ENCODE peak calls at places on chromosomes 12 and 14, in five cellular contexts. Z is psoas muscle, N is Panc1, E is OCI-LY7, O is lower lobe of right lung. U is an unnamed sample. For H3K4me1, the result is how much of the 10 kb centered on the place peaks cover.

GRCh38 chr12:11615481-11615880 is 34.0 kb upstream of the ETV6 start:
- DNase-seq in Z (no peak), N (no peak), E (no peak), O (no peak), U (no peak)

GRCh38 chr12:32448581-32448980 is 49.2 kb downstream of the FGD4 start:
- DNase-seq in Z (no peak), N (no peak), E (no peak), O (no peak), U (no peak)

GRCh38 chr12:12938541-12938940 is 13.4 kb downstream of the GPRC5D start:
- DNase-seq in Z (no peak), N (no peak), E (no peak), O (no peak), U (no peak)

GRCh38 chr12:80622271-80622670 is 85.2 kb upstream of the MYF6 start:
- DNase-seq in Z (no peak), N (no peak), E (peak), O (no peak), U (no peak)

GRCh38 chr12:20444595-20445170 is 76.3 kb downstream of the PDE3A start:
- DNase-seq in Z (no peak), N (no peak), E (no peak), O (no peak), U (no peak)

GRCh38 chr12:19010087-19010486 is 119.4 kb upstream of the PLEKHA5 start:
- DNase-seq in Z (no peak), N (no peak), E (no peak), O (no peak), U (no peak)

GRCh38 chr12:40769846-40770245 is 77.6 kb downstream of the CNTN1 start:
- DNase-seq in Z (no peak), N (no peak), E (no peak), O (no peak), U (no peak)

GRCh38 chr12:122471324-122472226 is 29.2 kb downstream of the ZCCHC8 start:
- DNase-seq in Z (no peak), N (no peak), E (peak), O (no peak), U (no peak)

GRCh38 chr12:47938093-47938492 is 25.3 kb upstream of the TMEM106C start:
- DNase-seq in Z (no peak), N (no peak), E (no peak), O (no peak), U (no peak)

GRCh38 chr12:3732901-3733300 is 20.0 kb downstream of the CRACR2A start:
- DNase-seq in Z (no peak), N (no peak), E (no peak), O (peak), U (peak)

GRCh38 chr12:112007945-112008344 is 5.0 kb downstream of the TMEM116 start:
- DNase-seq in Z (no peak), N (no peak), E (no peak), O (peak), U (no peak)

GRCh38 chr14:98385851-98386250 is 886.1 kb downstream of the BCL11B start:
- DNase-seq in Z (no peak), N (no peak), E (no peak), O (no peak), U (no peak)

GRCh38 chr14:76904100-76904739 is 78.0 kb downstream of the LRRC74A start:
- DNase-seq in Z (peak), N (no peak), E (no peak), O (no peak), U (no peak)

GRCh38 chr12:51788876-51789275 is 59.6 kb downstream of the FIGNL2 start:
- DNase-seq in Z (no peak), N (no peak), E (no peak), O (no peak), U (no peak)

GRCh38 chr14:24857277-24857676 is 192.7 kb downstream of the STXBP6 start:
- DNase-seq in Z (no peak), N (no peak), E (no peak), O (no peak), U (no peak)

GRCh38 chr12:114215766-114216165 is 190.2 kb downstream of the TBX5 start:
- DNase-seq in Z (no peak), N (no peak), E (no peak), O (no peak), U (no peak)

GRCh38 chr12:114221136-114221838 is 184.7 kb downstream of the TBX5 start:
- DNase-seq in Z (no peak), N (no peak), E (no peak), O (no peak), U (no peak)

GRCh38 chr12:114218136-114218535 is 187.8 kb downstream of the TBX5 start:
- DNase-seq in Z (no peak), N (no peak), E (no peak), O (no peak), U (no peak)

GRCh38 chr12:114221976-114222630 is 183.8 kb downstream of the TBX5 start:
- DNase-seq in Z (no peak), N (no peak), E (no peak), O (no peak), U (no peak)

GRCh38 chr12:114220311-114220710 is 185.6 kb downstream of the TBX5 start:
- DNase-seq in Z (no peak), N (no peak), E (no peak), O (no peak), U (no peak)
- H3K4me1 ChIP-seq in Z (under half), N (under half), E (under half), O (under half), U (under half)

GRCh38 chr12:109464642-109465351 is 12.3 kb downstream of the KCTD10 start:
- DNase-seq in Z (no peak), N (no peak), E (no peak), O (no peak), U (no peak)
- H3K4me1 ChIP-seq in Z (half or more), N (under half), E (under half), O (half or more), U (half or more)

GRCh38 chr12:15883536-15883935 is 1.3 kb downstream of the STRAP start:
- DNase-seq in Z (no peak), N (no peak), E (peak), O (no peak), U (no peak)

GRCh38 chr12:15879413-15879812 is 2.8 kb upstream of the STRAP start:
- DNase-seq in Z (no peak), N (no peak), E (no peak), O (no peak), U (no peak)

GRCh38 chr12:15886372-15887042 is 4.3 kb downstream of the STRAP start:
- DNase-seq in Z (no peak), N (no peak), E (no peak), O (no peak), U (no peak)

GRCh38 chr12:15880721-15881120 is 1.5 kb upstream of the STRAP start:
- DNase-seq in Z (no peak), N (no peak), E (no peak), O (no peak), U (no peak)

GRCh38 chr12:15882055-15882971 is at the start of gene STRAP:
- DNase-seq in Z (peak), N (peak), E (peak), O (peak), U (peak)
- H3K4me1 ChIP-seq in Z (under half), N (under half), E (under half), O (under half), U (under half)

DNA sequence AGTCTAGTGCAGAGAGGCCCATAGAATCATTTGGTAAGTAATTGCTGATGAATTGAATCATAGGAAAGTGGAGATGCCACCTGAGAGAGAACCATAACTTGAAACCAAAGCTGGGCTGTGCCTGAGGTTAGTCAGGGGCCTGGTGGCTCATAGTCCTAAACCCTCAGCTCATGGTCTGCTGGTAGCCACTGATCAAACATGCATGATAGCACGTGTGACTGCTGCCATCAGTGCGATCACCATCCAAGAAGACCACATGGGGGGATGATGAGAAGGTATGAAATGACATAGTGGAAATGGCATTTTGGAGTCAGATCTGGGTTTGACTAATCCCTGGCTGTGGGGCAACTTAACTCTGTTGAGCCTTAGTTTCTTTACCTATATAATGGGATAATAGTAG is 190.5 kb downstream of the CACNA1C start:
- DNase-seq in Z (no peak), N (no peak), E (no peak), O (no peak), U (no peak)
- H3K4me1 ChIP-seq in Z (under half), N (under half), E (half or more), O (under half), U (under half)

GRCh38 chr14:73745571-73746539 is 31.7 kb upstream of the PNMA1 start:
- DNase-seq in Z (no peak), N (no peak), E (no peak), O (no peak), U (no peak)
- H3K4me1 ChIP-seq in Z (half or more), N (half or more), E (half or more), O (half or more), U (half or more)

DNA sequence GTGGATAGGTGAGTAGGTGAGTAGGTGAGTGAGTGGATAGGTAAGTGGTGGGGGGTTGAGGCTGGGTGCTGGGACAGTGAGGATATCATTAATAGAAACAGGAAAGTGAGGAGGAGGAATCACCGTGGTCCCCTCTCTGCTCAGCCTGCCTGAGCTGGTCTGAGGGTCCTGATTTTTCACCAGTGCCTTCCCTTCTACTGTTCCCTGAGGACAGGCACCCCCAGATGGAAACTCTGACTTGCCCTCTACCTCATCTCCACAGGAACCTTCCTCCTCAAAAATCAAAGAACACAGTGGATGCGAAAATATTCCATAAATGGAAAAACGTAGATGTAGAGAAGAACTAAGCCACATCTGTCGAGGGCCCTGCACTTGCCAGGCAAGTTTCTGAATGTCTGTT is 1.9 kb downstream of the GPR68 start:
- DNase-seq in Z (no peak), N (no peak), E (no peak), O (no peak), U (no peak)
- H3K4me1 ChIP-seq in Z (under half), N (under half), E (half or more), O (under half), U (under half)